ENCODE peak calls at places on chromosomes 11 and 22, in four cellular contexts. Y is AG04449, S is neuronal stem cell, P is GM04504. X is an unnamed sample.

GRCh38 chr11:61972112-61972795 is 4.8 kb upstream of the FTH1 start:
- DNase-seq in P (no peak), Y (no peak), S (no peak), X (no peak)

GRCh38 chr11:17750817-17751165 is 16.2 kb downstream of the KCNC1 start:
- DNase-seq in P (no peak), Y (no peak), S (no peak), X (no peak)

GRCh38 chr22:25393121-25393805 is 171.2 kb upstream of the GRK3 start:
- DNase-seq in S (no peak), Y (no peak), P (no peak), X (no peak)

GRCh38 chr11:1528710-1529109 is 42.1 kb upstream of the MOB2 start:
- DNase-seq in P (no peak), S (no peak), Y (no peak), X (no peak)

GRCh38 chr11:130198292-130198691 is 38.7 kb downstream of the ST14 start:
- DNase-seq in S (no peak), P (no peak), Y (no peak), X (no peak)

GRCh38 chr11:68889948-68890446 is 13.6 kb downstream of the MRPL21 start:
- DNase-seq in Y (peak), S (no peak), P (peak), X (no peak)

GRCh38 chr11:2202071-2202899 is 30.7 kb upstream of the TH start:
- DNase-seq in S (no peak), Y (no peak), P (no peak), X (no peak)

GRCh38 chr22:23064381-23065068 is 5.8 kb upstream of the GNAZ start:
- DNase-seq in P (no peak), S (no peak), Y (no peak), X (no peak)

GRCh38 chr11:10181811-10182210 is 112.2 kb downstream of the SBF2 start:
- DNase-seq in Y (no peak), S (no peak), P (no peak), X (peak)

GRCh38 chr11:85718991-85719807 is 33.2 kb upstream of the CCDC89 start:
- DNase-seq in S (peak), P (peak), Y (peak), X (peak)

GRCh38 chr22:39577900-39578299 is 7.3 kb downstream of the CACNA1I start:
- DNase-seq in P (no peak), Y (no peak), S (no peak), X (no peak)

GRCh38 chr11:119416606-119417580 is 6.1 kb downstream of the THY1 start:
- DNase-seq in P (no peak), S (no peak), Y (no peak), X (peak)

GRCh38 chr11:122682464-122682863 is 26.9 kb downstream of the UBASH3B start:
- DNase-seq in S (no peak), P (no peak), Y (no peak), X (no peak)

GRCh38 chr11:66172146-66172545 is 96.3 kb upstream of the RAB1B start:
- DNase-seq in P (no peak), Y (no peak), S (no peak), X (no peak)

GRCh38 chr22:47328550-47329243 is 566.2 kb downstream of the TBC1D22A start:
- DNase-seq in S (no peak), Y (peak), P (peak), X (peak)

GRCh38 chr11:16543642-16544041 is 187.3 kb upstream of the SOX6 start:
- DNase-seq in Y (no peak), P (no peak), S (no peak), X (no peak)

GRCh38 chr22:38033522-38034277 is 23.5 kb upstream of the PICK1 start:
- DNase-seq in P (no peak), Y (no peak), S (no peak), X (no peak)

GRCh38 chr11:69319255-69320106 is 25.5 kb downstream of the MYEOV start:
- DNase-seq in S (no peak), P (no peak), Y (no peak), X (no peak)

GRCh38 chr11:68855205-68855978 is 13.7 kb upstream of the CPT1A start:
- DNase-seq in P (no peak), S (no peak), Y (no peak), X (no peak)

GRCh38 chr22:40469181-40469580 is 98.8 kb downstream of the SGSM3 start:
- DNase-seq in Y (no peak), P (no peak), S (no peak), X (no peak)

GRCh38 chr11:85866137-85866827 is 11.1 kb downstream of the CCDC83 start:
- DNase-seq in P (no peak), S (no peak), Y (no peak), X (no peak)

GRCh38 chr11:128026596-128026995 is 560.8 kb downstream of the ETS1 start:
- DNase-seq in S (no peak), P (peak), Y (peak), X (peak)

GRCh38 chr11:125627236-125627910 is 2.4 kb downstream of the CHEK1 start:
- DNase-seq in S (no peak), P (no peak), Y (no peak), X (no peak)

GRCh38 chr22:38996105-38996504 is 14.0 kb downstream of the APOBEC3B start:
- DNase-seq in Y (no peak), S (no peak), P (no peak), X (no peak)

GRCh38 chr22:49325531-49326395 is 501.9 kb downstream of the BRD1 start:
- DNase-seq in S (no peak), P (no peak), Y (no peak), X (no peak)

GRCh38 chr22:46545041-46545796 is 7.8 kb upstream of the CELSR1 start:
- DNase-seq in P (no peak), S (no peak), Y (no peak), X (no peak)

GRCh38 chr11:2369320-2369719 is 7.8 kb upstream of the CD81 start:
- DNase-seq in S (no peak), Y (no peak), P (no peak), X (no peak)

GRCh38 chr22:45425101-45425500 is 11.6 kb downstream of the RIBC2 start:
- DNase-seq in Y (peak), S (no peak), P (peak), X (no peak)

GRCh38 chr11:104394508-104394907 is 230.6 kb upstream of the PDGFD start:
- DNase-seq in Y (no peak), S (no peak), P (no peak), X (no peak)